ENCODE peak calls at places on chromosomes 3 and 15, in ten cellular contexts. Z, D, T, Q, J, F, B, R, I and G are unnamed samples.

GRCh38 chr15:85073556-85074194 is 92.0 kb downstream of the PDE8A start:
- DNase-seq in Z (no peak), D (no peak), T (no peak), Q (no peak), J (no peak), F (peak), B (peak), R (no peak), I (no peak), G (no peak)

GRCh38 chr3:49132437-49133225 is at the start of gene LAMB2:
- DNase-seq in Z (peak), D (no peak), T (peak), Q (peak), J (peak), F (peak), B (peak), R (peak), I (peak), G (peak)

GRCh38 chr3:17258823-17259436 is 374.2 kb downstream of the PLCL2 start:
- DNase-seq in Z (no peak), D (no peak), T (peak), Q (no peak), J (no peak), F (peak), B (no peak), R (no peak), I (no peak), G (no peak)

GRCh38 chr3:124760601-124761000 is 30.3 kb downstream of the UMPS start:
- DNase-seq in Z (no peak), D (no peak), T (no peak), Q (no peak), J (no peak), F (peak), B (peak), R (no peak), I (no peak), G (no peak)

GRCh38 chr3:146164506-146164905 is 3.5 kb upstream of the PLOD2 start:
- DNase-seq in Z (no peak), D (no peak), T (no peak), Q (no peak), J (no peak), F (no peak), B (no peak), R (no peak), I (no peak), G (no peak)

GRCh38 chr3:157248590-157249425 is 88.9 kb upstream of the CCNL1 start:
- DNase-seq in Z (no peak), D (no peak), T (no peak), Q (no peak), J (peak), F (peak), B (peak), R (no peak), I (no peak), G (no peak)

GRCh38 chr3:179544981-179545645 is 17.6 kb upstream of the ACTL6A start:
- DNase-seq in Z (no peak), D (no peak), T (no peak), Q (no peak), J (no peak), F (peak), B (peak), R (no peak), I (no peak), G (no peak)

GRCh38 chr3:150020527-150020926 is 49.8 kb upstream of the PFN2 start:
- DNase-seq in Z (no peak), D (no peak), T (no peak), Q (no peak), J (no peak), F (peak), B (peak), R (no peak), I (no peak), G (no peak)

GRCh38 chr3:179133575-179133974 is 14.6 kb upstream of the PIK3CA start:
- DNase-seq in Z (no peak), D (no peak), T (no peak), Q (no peak), J (no peak), F (no peak), B (no peak), R (no peak), I (no peak), G (no peak)

GRCh38 chr3:16907245-16907644 is 22.5 kb downstream of the PLCL2 start:
- DNase-seq in Z (no peak), D (no peak), T (peak), Q (no peak), J (no peak), F (peak), B (peak), R (no peak), I (no peak), G (no peak)

GRCh38 chr15:89978914-89979313 is 22.2 kb upstream of the ZNF710 start:
- DNase-seq in Z (no peak), D (no peak), T (no peak), Q (no peak), J (no peak), F (no peak), B (no peak), R (no peak), I (no peak), G (no peak)

GRCh38 chr3:32181370-32181769 is 57.1 kb upstream of the CMTM8 start:
- DNase-seq in Z (no peak), D (no peak), T (no peak), Q (no peak), J (no peak), F (no peak), B (no peak), R (no peak), I (no peak), G (no peak)

GRCh38 chr3:32180151-32180850 is 58.2 kb upstream of the CMTM8 start:
- DNase-seq in Z (no peak), D (no peak), T (no peak), Q (no peak), J (no peak), F (no peak), B (no peak), R (no peak), I (no peak), G (no peak)

GRCh38 chr3:32175607-32176197 is 62.8 kb upstream of the CMTM8 start:
- DNase-seq in Z (no peak), D (peak), T (peak), Q (no peak), J (no peak), F (peak), B (peak), R (no peak), I (no peak), G (no peak)

GRCh38 chr3:32176989-32177701 is 61.3 kb upstream of the CMTM8 start:
- DNase-seq in Z (no peak), D (peak), T (peak), Q (no peak), J (no peak), F (peak), B (peak), R (no peak), I (no peak), G (no peak)

DNA sequence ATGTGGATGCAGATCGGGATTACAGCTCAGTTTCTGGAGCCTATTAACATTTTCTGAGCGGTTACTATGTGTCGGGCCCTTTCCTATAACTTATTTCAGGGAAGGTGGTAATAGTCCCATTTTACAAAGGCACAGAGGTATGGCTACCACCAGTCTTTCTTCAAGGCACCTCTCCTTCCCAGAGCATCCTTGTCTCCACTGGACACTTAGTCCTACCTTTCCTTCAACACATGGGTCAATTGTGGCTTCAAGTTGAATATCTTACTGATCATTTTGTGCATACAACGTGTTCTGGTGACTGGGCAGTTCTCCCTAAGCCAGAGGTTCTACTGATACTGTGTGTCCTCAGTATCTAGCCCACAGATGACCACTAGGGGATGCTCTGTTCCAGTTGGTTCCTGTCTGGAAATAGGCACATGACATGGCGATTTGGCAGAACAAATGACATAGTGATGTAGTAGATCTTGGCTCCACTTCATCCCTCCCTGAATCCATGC is 60.7 kb upstream of the CMTM8 start:
- DNase-seq in Z (no peak), D (peak), T (peak), Q (no peak), J (no peak), F (peak), B (peak), R (peak), I (peak), G (no peak)
- H3K4me3 ChIP-seq in Z (no peak), D (no peak), T (no peak), Q (no peak), J (no peak), F (no peak), B (no peak), R (no peak), I (no peak), G (no peak)

DNA sequence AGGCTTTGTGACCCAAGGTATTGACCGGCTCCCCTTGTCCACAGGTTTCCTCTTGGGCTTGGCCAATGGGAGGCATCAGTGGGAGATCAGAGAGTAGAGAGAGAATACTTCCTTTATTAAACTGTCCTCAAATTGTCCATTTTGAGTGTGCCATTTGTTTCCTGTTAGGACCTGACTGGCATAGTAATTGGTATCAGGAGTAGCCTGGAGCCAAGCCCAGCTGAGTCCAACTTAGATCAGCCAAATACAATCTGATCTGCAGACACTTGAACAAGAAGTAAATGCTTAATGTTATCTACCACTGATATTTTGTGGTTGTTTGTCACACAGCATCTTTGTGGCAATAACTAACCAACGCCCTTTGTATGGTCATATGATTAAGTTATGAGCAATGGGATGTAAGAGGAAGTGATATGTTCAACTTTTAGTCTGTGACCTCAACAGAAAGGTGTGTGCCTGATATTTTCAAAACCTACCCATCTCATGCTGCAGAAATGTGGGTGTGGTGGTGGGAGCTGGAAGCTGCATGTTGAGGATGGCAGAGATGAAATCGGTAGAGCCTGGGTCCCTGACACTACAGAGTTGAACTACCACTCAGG is 13.3 kb downstream of the MYD88 start:
- DNase-seq in Z (no peak), D (peak), T (no peak), Q (no peak), J (no peak), F (no peak), B (no peak), R (no peak), I (no peak), G (no peak)
- H3K27ac ChIP-seq in Z (peak), D (no peak), T (no peak), Q (peak), J (no peak), F (no peak), B (no peak), R (no peak), I (no peak), G (no peak)

GRCh38 chr3:52792961-52793695 is 1.5 kb upstream of the ITIH3 start:
- DNase-seq in Z (no peak), D (no peak), T (no peak), Q (no peak), J (no peak), F (no peak), B (no peak), R (no peak), I (no peak), G (no peak)

GRCh38 chr3:52793702-52794611 is 639 bp upstream of the ITIH3 start:
- DNase-seq in Z (no peak), D (no peak), T (no peak), Q (no peak), J (no peak), F (no peak), B (no peak), R (no peak), I (no peak), G (no peak)

GRCh38 chr3:52791396-52791795 is 3.2 kb upstream of the ITIH3 start:
- DNase-seq in Z (no peak), D (no peak), T (no peak), Q (no peak), J (no peak), F (no peak), B (no peak), R (no peak), I (no peak), G (no peak)

GRCh38 chr3:52791928-52792327 is 2.7 kb upstream of the ITIH3 start:
- DNase-seq in Z (no peak), D (no peak), T (no peak), Q (no peak), J (no peak), F (no peak), B (no peak), R (no peak), I (no peak), G (no peak)

DNA sequence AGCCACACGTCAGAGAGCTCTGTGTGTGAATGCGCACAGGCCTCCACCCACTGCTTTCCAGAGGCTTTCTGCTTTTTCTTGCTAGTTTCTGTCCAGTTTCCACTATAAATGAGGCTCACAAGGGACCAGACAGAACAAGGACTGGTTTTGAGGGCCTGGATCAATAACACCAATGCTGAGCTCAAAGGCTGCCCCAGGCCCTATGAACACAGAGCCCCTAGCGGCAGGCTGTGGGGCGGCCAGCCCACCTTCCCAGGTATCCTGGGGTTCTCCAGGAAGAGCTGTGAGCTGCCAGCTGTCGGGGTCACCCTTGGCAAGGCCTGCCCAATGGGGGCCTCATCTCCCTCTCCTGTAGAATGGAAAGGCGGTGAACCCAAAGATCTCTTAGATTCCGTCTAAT is 2.2 kb upstream of the ITIH3 start:
- DNase-seq in Z (no peak), D (no peak), T (peak), Q (no peak), J (no peak), F (no peak), B (no peak), R (no peak), I (no peak), G (no peak)
- TF ChIP-seq CTCF in Z (no peak), D (no peak), T (peak), Q (no peak), J (no peak), F (no peak), B (peak), R (no peak), I (no peak), G (no peak)

DNA sequence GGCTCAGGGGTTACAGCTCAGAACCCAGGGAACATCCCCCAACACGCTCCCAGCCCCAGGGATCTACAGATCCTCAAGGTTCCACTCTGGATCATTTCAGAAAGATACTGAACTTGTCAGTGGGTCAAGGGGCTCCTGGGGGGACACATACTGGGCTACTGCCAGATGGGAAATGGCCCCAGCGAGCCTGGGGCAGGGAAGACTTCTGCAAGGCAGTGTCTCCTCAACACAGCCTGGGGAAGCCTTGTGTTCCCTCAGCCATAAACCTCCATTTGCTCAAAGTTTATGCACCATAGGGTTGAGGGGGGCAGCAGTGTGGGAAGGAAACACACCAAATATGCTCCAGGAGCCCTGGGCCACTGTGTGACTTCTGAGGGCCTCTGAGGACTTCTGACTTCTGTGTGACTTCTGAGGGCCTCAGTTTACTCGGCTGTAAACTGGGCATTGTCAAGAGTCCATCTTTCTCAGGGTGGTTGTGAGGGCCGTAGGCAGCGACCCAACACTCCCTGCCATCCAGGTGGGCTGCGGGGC is 58.4 kb downstream of the IQSEC1 start:
- DNase-seq in Z (peak), D (no peak), T (no peak), Q (no peak), J (no peak), F (no peak), B (no peak), R (no peak), I (no peak), G (no peak)
- H3K4me3 ChIP-seq in Z (peak), D (peak), T (no peak), Q (peak), J (peak), F (no peak), B (no peak), R (no peak), I (peak), G (peak)

GRCh38 chr3:194140520-194141414 is 4.8 kb downstream of the HES1 start:
- DNase-seq in Z (peak), D (peak), T (peak), Q (peak), J (peak), F (peak), B (peak), R (peak), I (no peak), G (peak)
- H3K27ac ChIP-seq in Z (peak), D (peak), T (peak), Q (peak), J (peak), F (peak), B (peak), R (peak), I (peak), G (peak)

DNA sequence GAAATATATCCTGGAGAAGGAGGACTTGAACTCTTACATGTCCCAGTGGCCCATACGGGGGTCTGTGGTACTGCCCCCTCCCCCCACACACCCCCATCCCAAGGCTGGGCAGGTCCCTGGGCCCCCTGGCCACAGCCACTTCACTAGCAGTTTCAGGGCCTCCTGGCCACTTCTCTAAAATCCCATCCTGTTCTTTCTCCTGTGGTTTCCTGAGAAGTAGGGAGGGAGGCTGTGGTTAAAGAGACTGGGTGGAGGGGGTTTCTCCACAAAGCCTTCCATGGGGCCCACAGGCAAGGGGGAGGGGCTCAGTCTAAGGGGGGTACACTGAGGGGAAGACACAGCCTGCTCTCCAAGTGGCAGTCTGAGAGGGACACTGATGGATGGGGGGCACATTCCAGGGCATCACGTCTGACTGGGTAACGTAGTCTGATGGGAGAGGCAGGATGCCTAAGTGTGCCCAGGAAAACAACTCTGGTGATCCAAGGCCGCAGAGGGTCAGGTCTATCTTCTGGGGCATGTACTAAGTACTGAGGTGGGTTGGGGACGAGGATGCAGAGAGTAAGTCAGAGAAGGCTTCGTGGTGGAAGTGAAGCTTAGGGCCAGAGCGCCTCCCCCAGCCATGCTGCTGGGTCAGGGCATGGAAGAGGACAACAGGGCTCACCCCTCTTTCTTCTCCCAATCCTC is 48.0 kb upstream of the C15orf39 start:
- DNase-seq in Z (no peak), D (no peak), T (no peak), Q (no peak), J (no peak), F (no peak), B (no peak), R (no peak), I (no peak), G (no peak)
- TF ChIP-seq CTCF in Z (no peak), D (no peak), T (no peak), Q (no peak), J (no peak), F (no peak), B (no peak), R (no peak), I (no peak), G (no peak)

GRCh38 chr15:92915766-92916435 is 15.8 kb downstream of the CHD2 start:
- DNase-seq in Z (no peak), D (no peak), T (no peak), Q (no peak), J (no peak), F (peak), B (no peak), R (no peak), I (no peak), G (no peak)

GRCh38 chr15:92917606-92918407 is 17.7 kb downstream of the CHD2 start:
- DNase-seq in Z (peak), D (peak), T (peak), Q (peak), J (peak), F (peak), B (peak), R (peak), I (peak), G (peak)

GRCh38 chr15:92914768-92915221 is 14.7 kb downstream of the CHD2 start:
- DNase-seq in Z (no peak), D (no peak), T (no peak), Q (no peak), J (no peak), F (no peak), B (no peak), R (no peak), I (no peak), G (no peak)

GRCh38 chr15:92910451-92910850 is 10.3 kb downstream of the CHD2 start:
- DNase-seq in Z (no peak), D (no peak), T (no peak), Q (no peak), J (no peak), F (no peak), B (no peak), R (no peak), I (no peak), G (peak)

GRCh38 chr15:92914103-92914499 is 14.0 kb downstream of the CHD2 start:
- DNase-seq in Z (no peak), D (no peak), T (no peak), Q (no peak), J (no peak), F (no peak), B (no peak), R (no peak), I (no peak), G (no peak)
- H3K4me3 ChIP-seq in Z (no peak), D (no peak), T (no peak), Q (peak), J (no peak), F (no peak), B (no peak), R (no peak), I (peak), G (no peak)

DNA sequence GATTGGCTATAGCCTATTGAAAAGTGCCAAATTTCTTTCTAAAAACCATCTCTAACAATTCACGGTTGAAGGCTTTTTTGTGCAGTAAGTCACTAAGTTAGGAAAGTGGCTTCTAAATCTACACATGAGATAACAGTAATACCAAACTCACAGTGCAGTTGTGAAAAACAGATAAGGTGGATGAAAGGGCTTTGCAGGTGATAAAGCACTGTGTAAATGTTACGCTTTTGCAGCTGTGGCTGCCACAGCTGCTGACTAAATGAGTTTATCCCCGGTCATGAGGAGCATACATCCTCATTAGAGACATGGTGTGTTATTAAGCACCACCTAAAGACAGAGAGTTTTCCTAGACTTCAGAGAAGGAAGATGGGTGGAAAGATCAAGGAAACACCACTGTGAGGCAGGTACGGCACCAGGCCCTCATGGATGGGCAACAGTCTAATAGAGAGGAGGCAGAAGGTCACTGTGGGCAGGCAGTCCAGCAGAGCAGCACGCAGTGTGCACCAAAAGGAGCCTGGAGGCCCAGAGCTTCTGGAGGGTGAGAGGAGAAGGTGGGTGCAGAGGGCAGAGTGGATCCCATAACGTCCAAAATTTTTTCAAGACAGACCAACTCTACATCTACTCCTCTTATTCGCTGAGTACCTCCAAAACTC is 68.5 kb downstream of the FMN1 start:
- DNase-seq in Z (no peak), D (no peak), T (no peak), Q (no peak), J (no peak), F (no peak), B (no peak), R (no peak), I (no peak), G (no peak)
- H3K27ac ChIP-seq in Z (no peak), D (peak), T (no peak), Q (no peak), J (no peak), F (no peak), B (no peak), R (no peak), I (no peak), G (no peak)